ENCODE peak calls at places on chromosomes 6 and 20, in five cellular contexts. U is NCI-H2081, Y is PC-3, V is bronchial epithelial cell, C is ACHN. A is an unnamed sample.

GRCh38 chr20:58640446-58640845 is 10.6 kb upstream of the STX16 start:
- DNase-seq in U (no peak), Y (peak), V (peak), C (no peak), A (no peak)

GRCh38 chr6:69673298-69673697 is 123.5 kb downstream of the LMBRD1 start:
- DNase-seq in U (no peak), Y (no peak), V (no peak), C (no peak), A (no peak)

GRCh38 chr6:143843689-143844405 is 709 bp downstream of the LTV1 start:
- DNase-seq in U (no peak), Y (no peak), V (peak), C (peak), A (no peak)

GRCh38 chr6:125824946-125825786 is 34.4 kb downstream of the NCOA7 start:
- DNase-seq in U (no peak), Y (no peak), V (no peak), C (no peak), A (no peak)

GRCh38 chr20:11952621-11953020 is 34.9 kb downstream of the BTBD3 start:
- DNase-seq in U (no peak), Y (peak), V (no peak), C (no peak), A (no peak)

GRCh38 chr6:160010067-160010466 is 41.2 kb downstream of the IGF2R start:
- DNase-seq in U (no peak), Y (no peak), V (no peak), C (no peak), A (no peak)

GRCh38 chr6:125003070-125003469 is 40.8 kb downstream of the RNF217 start:
- DNase-seq in U (no peak), Y (no peak), V (no peak), C (no peak), A (no peak)

GRCh38 chr6:37074053-37074827 is 68.8 kb downstream of the FGD2 start:
- DNase-seq in U (no peak), Y (peak), V (peak), C (no peak), A (no peak)

GRCh38 chr6:12232339-12232738 is 57.8 kb upstream of the EDN1 start:
- DNase-seq in U (no peak), Y (peak), V (no peak), C (no peak), A (peak)

GRCh38 chr20:32535953-32536823 is 48.9 kb downstream of the NOL4L start:
- DNase-seq in U (peak), Y (peak), V (no peak), C (no peak), A (peak)

GRCh38 chr6:89208551-89208950 is 8.6 kb downstream of the GABRR1 start:
- DNase-seq in U (no peak), Y (no peak), V (no peak), C (no peak), A (no peak)

GRCh38 chr6:140987364-140988135 is 1145.2 kb upstream of the GJE1 start:
- DNase-seq in U (no peak), Y (no peak), V (no peak), C (no peak), A (no peak)

GRCh38 chr20:63222541-63222940 is 6.6 kb upstream of the YTHDF1 start:
- DNase-seq in U (no peak), Y (peak), V (no peak), C (no peak), A (no peak)

GRCh38 chr20:62104234-62104789 is 18.0 kb upstream of the LSM14B start:
- DNase-seq in U (no peak), Y (no peak), V (no peak), C (no peak), A (no peak)

GRCh38 chr6:158488065-158488464 is 71.8 kb upstream of the TMEM181 start:
- DNase-seq in U (no peak), Y (peak), V (peak), C (peak), A (no peak)

GRCh38 chr6:42249279-42249678 is 31.6 kb upstream of the MRPS10 start:
- DNase-seq in U (no peak), Y (no peak), V (peak), C (no peak), A (no peak)

GRCh38 chr6:111159628-111160027 is 72.3 kb downstream of the SLC16A10 start:
- DNase-seq in U (no peak), Y (no peak), V (peak), C (no peak), A (no peak)

GRCh38 chr6:22754111-22754510 is 184.7 kb downstream of the HDGFL1 start:
- DNase-seq in U (no peak), Y (peak), V (peak), C (no peak), A (no peak)

GRCh38 chr20:62424249-62425109 is 2.9 kb downstream of the RBBP8NL start:
- DNase-seq in U (no peak), Y (peak), V (no peak), C (no peak), A (no peak)

GRCh38 chr6:56757585-56757984 is 114.9 kb upstream of the DST start:
- DNase-seq in U (no peak), Y (peak), V (peak), C (peak), A (no peak)